ENCODE peak calls at places on chromosomes 4 and X, in four cellular contexts. M is glutamatergic neuron, X is RWPE1, E is mammary epithelial cell. K is an unnamed sample.

GRCh38 chrX:123803331-123803983 is 56.4 kb upstream of the XIAP start:
- DNase-seq in M (no peak), X (peak), E (peak), K (peak)

GRCh38 chr4:170666909-170667308 is 577.2 kb upstream of the AADAT start:
- DNase-seq in X (no peak), M (no peak), E (no peak), K (no peak)

GRCh38 chr4:2852481-2852881 is 8.8 kb downstream of the ADD1 start:
- DNase-seq in M (no peak), X (no peak), E (no peak), K (no peak)

GRCh38 chrX:9905288-9905687 is 61.9 kb upstream of the CLDN34 start:
- DNase-seq in E (no peak), X (no peak), M (no peak), K (peak)

GRCh38 chr4:142282870-142283431 is 563.1 kb downstream of the INPP4B start:
- DNase-seq in X (no peak), E (no peak), M (no peak), K (peak)

GRCh38 chr4:62145276-62145675 is 945.1 kb downstream of the ADGRL3 start:
- DNase-seq in M (no peak), X (no peak), E (no peak), K (no peak)

GRCh38 chr4:1809754-1810502 is 16.8 kb downstream of the FGFR3 start:
- DNase-seq in X (peak), M (peak), E (peak), K (peak)

GRCh38 chr4:133154725-133155124 is 5.6 kb downstream of the PCDH10 start:
- DNase-seq in M (peak), X (no peak), E (no peak), K (peak)

GRCh38 chrX:13293700-13294099 is 26.2 kb downstream of the ATXN3L start:
- DNase-seq in E (peak), X (peak), M (no peak), K (peak)

GRCh38 chr4:76801621-76802545 is 96.1 kb downstream of the SOWAHB start:
- DNase-seq in M (peak), E (no peak), X (no peak), K (no peak)

GRCh38 chr4:145885666-145886065 is 53.0 kb downstream of the ZNF827 start:
- DNase-seq in E (no peak), M (no peak), X (no peak), K (no peak)

GRCh38 chr4:145884775-145885174 is 53.8 kb downstream of the ZNF827 start:
- DNase-seq in E (no peak), M (no peak), X (no peak), K (no peak)

GRCh38 chr4:145888393-145888792 is 50.2 kb downstream of the ZNF827 start:
- DNase-seq in E (no peak), X (no peak), M (no peak), K (no peak)

GRCh38 chr4:145886871-145887240 is 51.8 kb downstream of the ZNF827 start:
- DNase-seq in M (no peak), X (no peak), E (no peak), K (no peak)

DNA sequence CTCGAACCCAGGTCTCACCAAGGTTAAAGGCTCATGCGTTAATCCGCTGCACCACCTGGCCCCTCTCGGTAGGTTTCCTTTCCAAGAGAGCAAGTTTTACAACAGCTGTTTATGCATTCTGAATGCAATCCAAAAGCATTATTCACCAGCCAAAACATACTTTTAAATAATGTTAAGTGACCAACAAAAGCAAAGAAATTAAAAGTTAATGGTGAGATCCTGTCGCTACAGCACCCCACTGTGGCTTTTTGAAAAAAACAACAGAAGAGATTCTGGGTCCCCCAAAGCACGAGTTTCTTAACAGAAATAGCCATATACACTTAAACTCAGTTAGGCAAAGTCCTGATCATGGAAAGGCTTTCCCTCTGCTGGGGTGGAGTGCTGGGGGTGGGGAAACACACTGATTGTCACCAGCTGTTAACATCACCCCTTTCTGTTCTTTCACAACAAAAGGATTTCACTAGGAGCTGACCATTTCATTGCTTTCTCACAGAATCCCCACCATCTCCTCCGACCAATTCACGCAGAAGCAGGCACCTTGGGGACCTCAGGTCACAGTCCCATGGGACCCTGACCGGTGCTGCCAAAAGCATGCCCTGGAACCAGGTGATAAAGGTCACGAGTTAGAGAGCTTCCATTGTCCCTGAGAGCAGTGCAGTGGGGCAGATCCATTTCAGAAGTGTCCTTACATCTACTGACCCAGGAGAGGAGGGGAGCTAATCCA is 51.2 kb downstream of the ZNF827 start:
- DNase-seq in X (no peak), E (no peak), M (no peak), K (no peak)
- TF ChIP-seq CTCF in X (no peak), E (no peak), M (no peak), K (no peak)

GRCh38 chr4:144565558-144566195 is 80.3 kb upstream of the HHIP start:
- DNase-seq in M (no peak), E (no peak), X (no peak), K (no peak)

GRCh38 chr4:144556636-144557035 is 89.3 kb upstream of the HHIP start:
- DNase-seq in X (no peak), M (no peak), E (no peak), K (no peak)

GRCh38 chr4:144557404-144557803 is 88.6 kb upstream of the HHIP start:
- DNase-seq in E (no peak), X (no peak), M (no peak), K (peak)

GRCh38 chr4:144564358-144564757 is 81.6 kb upstream of the HHIP start:
- DNase-seq in M (no peak), E (no peak), X (no peak), K (no peak)

DNA sequence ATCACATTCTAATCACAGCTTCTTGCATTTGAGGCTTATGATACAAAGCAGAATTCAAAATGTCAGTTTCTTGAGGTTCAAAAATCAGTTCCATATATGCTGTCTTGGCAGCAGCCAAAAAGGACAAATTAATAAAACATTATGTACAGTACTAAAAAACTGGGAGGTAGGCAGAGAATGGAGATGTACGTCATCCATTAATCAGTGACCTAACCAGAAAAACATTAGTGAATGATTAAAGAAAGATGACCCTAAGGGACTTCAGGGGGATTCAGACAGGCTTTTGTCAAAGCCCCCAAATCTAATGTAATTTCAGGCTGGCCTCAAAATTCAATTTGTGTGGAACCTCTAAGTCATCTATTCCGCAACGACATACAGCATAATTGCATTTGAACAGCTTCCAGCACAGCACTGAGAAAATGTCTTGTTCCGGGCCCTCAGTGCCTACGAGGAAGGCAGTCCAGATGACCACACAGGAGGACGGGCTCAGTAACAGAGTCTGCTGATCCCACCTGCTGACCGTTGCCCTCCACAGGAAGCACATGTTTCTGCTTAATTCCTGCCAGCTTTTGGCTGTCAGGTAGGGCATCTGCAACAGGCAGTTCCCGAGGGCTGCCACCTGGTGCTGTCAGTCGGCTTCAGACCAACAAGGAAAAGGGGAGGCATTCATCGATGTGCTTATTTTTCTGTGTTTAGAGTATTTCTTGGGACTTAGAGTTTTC is 83.8 kb upstream of the HHIP start:
- DNase-seq in M (peak), E (no peak), X (no peak), K (no peak)
- TF ChIP-seq CTCF in M (no peak), E (peak), X (no peak), K (no peak)

GRCh38 chr4:110619001-110619350 is 3.9 kb downstream of the PITX2 start:
- DNase-seq in E (no peak), M (no peak), X (no peak), K (no peak)

GRCh38 chr4:110619401-110620247 is 3.3 kb downstream of the PITX2 start:
- DNase-seq in M (no peak), E (no peak), X (no peak), K (no peak)

GRCh38 chr4:110621839-110622751 is 782 bp downstream of the PITX2 start:
- DNase-seq in M (no peak), X (no peak), E (no peak), K (no peak)

GRCh38 chr4:110621328-110621812 is 1.5 kb downstream of the PITX2 start:
- DNase-seq in E (no peak), M (no peak), X (no peak), K (no peak)

GRCh38 chr4:110620352-110621327 is 2.2 kb downstream of the PITX2 start:
- DNase-seq in M (peak), E (no peak), X (peak), K (no peak)
- TF ChIP-seq CTCF in M (no peak), E (no peak), X (peak), K (no peak)

DNA sequence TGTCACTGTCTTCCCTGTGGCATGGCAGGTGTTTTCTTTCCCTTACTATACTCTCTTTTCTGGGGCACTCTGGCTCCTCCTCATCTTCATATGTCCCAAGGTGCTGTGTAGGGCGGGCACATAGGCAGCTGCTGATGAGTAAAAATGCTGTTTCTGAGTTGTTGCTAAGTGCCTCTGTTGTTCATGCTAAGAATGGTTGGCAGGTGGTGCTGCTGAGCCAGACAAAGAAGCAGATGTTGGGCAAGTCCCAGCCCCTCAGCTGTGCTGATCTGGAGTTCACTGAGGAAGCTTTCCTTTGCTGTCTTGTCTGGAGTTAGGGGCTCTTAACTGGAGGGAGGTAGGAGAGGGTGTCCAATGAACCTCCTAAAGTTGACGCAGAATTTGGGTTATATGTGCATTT is 40.6 kb downstream of the HADH start:
- DNase-seq in X (no peak), M (peak), E (peak), K (peak)
- TF ChIP-seq CTCF in X (no peak), M (peak), E (peak), K (peak)

DNA sequence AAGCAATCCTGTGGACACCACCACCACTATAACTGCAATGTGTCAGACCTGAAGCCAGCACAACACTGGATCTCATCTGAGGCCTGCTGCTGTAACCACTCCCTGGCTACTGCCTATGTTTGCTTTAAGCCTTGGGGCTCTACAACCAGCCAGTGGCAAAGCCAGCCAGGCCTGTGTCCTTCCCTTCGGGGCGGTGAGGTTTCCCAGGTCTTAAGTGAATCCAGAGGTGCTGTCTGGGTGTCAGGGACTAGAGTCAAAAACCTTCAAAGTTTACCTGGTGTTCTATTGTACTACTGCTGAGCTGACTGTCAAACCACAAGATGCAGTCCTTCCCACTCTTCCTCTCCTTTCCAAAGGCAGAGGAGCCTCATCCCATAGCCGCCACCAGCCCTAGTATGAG is 750.5 kb downstream of the FAM133A start:
- DNase-seq in E (no peak), M (no peak), X (no peak), K (no peak)
- TF ChIP-seq CTCF in E (no peak), M (no peak), X (no peak), K (no peak)

K was measured in MCF 10A.